ENCODE peak calls at places on chromosome 15, in eight cellular contexts. A, N, M, Q, S, P, B and U are unnamed samples.

GRCh38 chr15:96428742-96429141 is 98.2 kb downstream of the NR2F2 start:
- DNase-seq in A (peak), N (peak), M (no peak), Q (no peak), S (no peak), P (no peak), B (no peak), U (no peak)

GRCh38 chr15:66498501-66499386 is 1.2 kb upstream of the SNAPC5 start:
- DNase-seq in A (peak), N (peak), M (no peak), Q (no peak), S (no peak), P (peak), B (no peak), U (no peak)

GRCh38 chr15:100039994-100040393 is 301.8 kb downstream of the ADAMTS17 start:
- DNase-seq in A (no peak), N (no peak), M (no peak), Q (no peak), S (no peak), P (no peak), B (no peak), U (no peak)

GRCh38 chr15:64731012-64731806 is 44.2 kb downstream of the RBPMS2 start:
- DNase-seq in A (peak), N (peak), M (peak), Q (peak), S (peak), P (peak), B (peak), U (peak)

GRCh38 chr15:94234300-94234699 is 2.9 kb downstream of the MCTP2 start:
- DNase-seq in A (no peak), N (peak), M (no peak), Q (no peak), S (no peak), P (no peak), B (no peak), U (no peak)

GRCh38 chr15:52136471-52136993 is 24.0 kb upstream of the BCL2L10 start:
- DNase-seq in A (peak), N (peak), M (no peak), Q (no peak), S (no peak), P (no peak), B (no peak), U (no peak)

GRCh38 chr15:80712956-80713355 is 17.8 kb downstream of the ABHD17C start:
- DNase-seq in A (no peak), N (no peak), M (no peak), Q (no peak), S (no peak), P (no peak), B (no peak), U (no peak)

GRCh38 chr15:31975446-31976229 is 54.7 kb upstream of the CHRNA7 start:
- DNase-seq in A (peak), N (no peak), M (no peak), Q (no peak), S (peak), P (no peak), B (no peak), U (no peak)

GRCh38 chr15:31215490-31216209 is 111.0 kb upstream of the KLF13 start:
- DNase-seq in A (peak), N (peak), M (peak), Q (peak), S (peak), P (peak), B (peak), U (peak)

GRCh38 chr15:41928100-41928499 is 34.2 kb upstream of the SPTBN5 start:
- DNase-seq in A (no peak), N (no peak), M (no peak), Q (no peak), S (no peak), P (peak), B (no peak), U (no peak)

GRCh38 chr15:67197364-67197695 is 57.1 kb downstream of the AAGAB start:
- DNase-seq in A (no peak), N (no peak), M (no peak), Q (no peak), S (no peak), P (no peak), B (no peak), U (no peak)

GRCh38 chr15:91821458-91821857 is 32.0 kb upstream of the SLCO3A1 start:
- DNase-seq in A (no peak), N (no peak), M (no peak), Q (no peak), S (no peak), P (no peak), B (no peak), U (no peak)

GRCh38 chr15:79132770-79133169 is 42.2 kb upstream of the RASGRF1 start:
- DNase-seq in A (no peak), N (no peak), M (no peak), Q (no peak), S (no peak), P (no peak), B (no peak), U (no peak)

GRCh38 chr15:29021901-29022300 is 136.1 kb downstream of the APBA2 start:
- DNase-seq in A (no peak), N (no peak), M (no peak), Q (no peak), S (no peak), P (no peak), B (no peak), U (no peak)

GRCh38 chr15:28082891-28083688 is 16.0 kb downstream of the OCA2 start:
- DNase-seq in A (no peak), N (no peak), M (no peak), Q (no peak), S (no peak), P (no peak), B (no peak), U (no peak)

GRCh38 chr15:95770191-95770590 is 560.3 kb upstream of the NR2F2 start:
- DNase-seq in A (peak), N (peak), M (no peak), Q (no peak), S (no peak), P (no peak), B (no peak), U (no peak)

GRCh38 chr15:31271706-31272557 is 54.7 kb upstream of the KLF13 start:
- DNase-seq in A (no peak), N (no peak), M (no peak), Q (peak), S (no peak), P (no peak), B (no peak), U (no peak)